ENCODE peak calls at places on chromosomes 4 and X, in five cellular contexts. S, Z, A, X and Y are unnamed samples. For H3K4me1, the result is how much of the 10 kb centered on the place peaks cover.

GRCh38 chr4:109303141-109303499 is 662 bp upstream of the COL25A1 start:
- DNase-seq in S (no peak), Z (no peak), A (no peak), X (no peak), Y (no peak)

GRCh38 chr4:155659168-155659567 is 7.5 kb upstream of the GUCY1A1 start:
- DNase-seq in S (no peak), Z (no peak), A (no peak), X (no peak), Y (no peak)

GRCh38 chr4:22442956-22443355 is 72.9 kb downstream of the ADGRA3 start:
- DNase-seq in S (no peak), Z (no peak), A (no peak), X (no peak), Y (no peak)

GRCh38 chr4:122833999-122834398 is 7.4 kb downstream of the FGF2 start:
- DNase-seq in S (no peak), Z (no peak), A (no peak), X (no peak), Y (no peak)

GRCh38 chr4:33255094-33255493 is 2534.9 kb downstream of the PCDH7 start:
- DNase-seq in S (no peak), Z (no peak), A (no peak), X (no peak), Y (no peak)

GRCh38 chr4:158538176-158538575 is 16.5 kb downstream of the RXFP1 start:
- DNase-seq in S (no peak), Z (no peak), A (no peak), X (no peak), Y (no peak)

GRCh38 chr4:96593422-96593821 is 753.5 kb downstream of the PDHA2 start:
- DNase-seq in S (no peak), Z (no peak), A (no peak), X (no peak), Y (peak)

GRCh38 chrX:11412715-11413623 is 119.8 kb downstream of the AMELX start:
- DNase-seq in S (no peak), Z (no peak), A (no peak), X (no peak), Y (no peak)

GRCh38 chr4:45693746-45694145 is 430.1 kb downstream of the GABRG1 start:
- DNase-seq in S (no peak), Z (no peak), A (no peak), X (no peak), Y (no peak)

GRCh38 chrX:12956704-12957541 is 18.0 kb upstream of the TMSB4X start:
- DNase-seq in S (peak), Z (no peak), A (no peak), X (no peak), Y (peak)

DNA sequence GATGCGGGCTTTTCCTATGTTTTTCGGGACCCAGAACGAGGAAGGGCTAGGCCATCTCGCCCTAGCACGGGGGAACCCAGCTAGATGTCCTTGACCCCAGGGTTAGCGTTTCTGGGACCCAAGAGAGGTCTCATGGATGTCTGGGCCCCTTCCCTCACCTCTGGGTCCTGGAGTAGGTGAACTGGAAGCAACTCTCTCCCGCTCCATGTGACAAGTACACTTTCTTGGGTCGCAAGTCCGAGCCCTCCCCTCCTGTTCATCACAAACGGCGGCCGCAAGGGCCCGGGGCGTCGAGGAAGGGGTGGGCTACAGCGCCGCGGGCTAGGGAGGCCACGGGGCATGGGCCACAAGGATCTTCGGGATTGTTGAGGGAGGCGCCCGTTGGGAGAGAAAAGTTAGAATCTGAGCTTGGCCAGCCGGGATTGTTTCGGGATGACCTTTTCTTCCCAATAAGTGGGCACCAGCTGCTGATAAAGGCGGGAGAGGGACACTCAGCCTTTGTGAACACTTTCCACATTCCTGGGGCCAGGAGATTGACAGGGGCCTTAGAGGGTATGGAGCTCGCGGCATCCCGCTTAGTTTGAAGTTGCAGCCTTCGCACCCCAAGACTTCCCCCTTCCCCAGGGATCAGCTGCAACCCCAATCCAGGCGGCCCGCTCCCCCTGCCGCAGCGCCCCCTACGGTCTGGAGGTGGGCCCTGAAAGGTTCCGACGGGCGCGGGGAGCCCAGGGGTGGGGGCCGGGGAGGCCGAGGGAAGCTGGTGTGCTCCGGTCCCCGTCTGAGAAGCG is 137.0 kb upstream of the ZIC3 start:
- DNase-seq in S (no peak), Z (no peak), A (no peak), X (no peak), Y (no peak)
- H3K4me1 ChIP-seq in S (under half), Z (under half), A (under half), X (under half), Y (under half)

DNA sequence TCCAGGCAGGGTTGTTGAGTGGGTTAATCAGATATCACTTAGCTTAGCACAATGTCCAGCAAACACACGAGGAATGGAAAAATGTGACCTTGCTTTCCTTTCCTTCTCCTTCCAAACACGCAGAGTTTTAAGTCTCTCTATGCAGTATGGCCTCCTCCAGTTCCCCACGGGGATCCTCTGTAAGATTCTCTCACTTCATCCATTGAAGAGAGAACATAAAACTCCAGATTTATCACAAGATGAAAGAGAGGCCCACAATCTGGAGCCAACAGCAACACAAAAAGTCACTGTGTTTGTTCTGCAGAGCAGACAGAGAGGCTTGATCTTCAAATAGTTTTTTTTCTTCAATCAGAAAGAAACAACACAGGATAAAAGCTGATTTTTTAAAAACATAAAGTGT is 336.8 kb upstream of the CLNK start:
- DNase-seq in S (no peak), Z (no peak), A (no peak), X (no peak), Y (no peak)
- TF ChIP-seq CTCF in S (no peak), Z (no peak), A (no peak), X (no peak), Y (no peak)

GRCh38 chr4:8230891-8231290 is 31.8 kb downstream of the SH3TC1 start:
- DNase-seq in S (no peak), Z (no peak), A (no peak), X (no peak), Y (no peak)
- H3K4me1 ChIP-seq in S (under half), Z (under half), A (under half), X (half or more), Y (under half)

GRCh38 chrX:123740006-123740405 is 7.2 kb upstream of the THOC2 start:
- DNase-seq in S (peak), Z (no peak), A (no peak), X (no peak), Y (no peak)

GRCh38 chrX:123739474-123739873 is 6.6 kb upstream of the THOC2 start:
- DNase-seq in S (no peak), Z (no peak), A (no peak), X (no peak), Y (no peak)

GRCh38 chrX:123743312-123743711 is 10.5 kb upstream of the THOC2 start:
- DNase-seq in S (no peak), Z (no peak), A (no peak), X (no peak), Y (no peak)

GRCh38 chrX:123745511-123745910 is 12.7 kb upstream of the THOC2 start:
- DNase-seq in S (no peak), Z (no peak), A (no peak), X (no peak), Y (no peak)

DNA sequence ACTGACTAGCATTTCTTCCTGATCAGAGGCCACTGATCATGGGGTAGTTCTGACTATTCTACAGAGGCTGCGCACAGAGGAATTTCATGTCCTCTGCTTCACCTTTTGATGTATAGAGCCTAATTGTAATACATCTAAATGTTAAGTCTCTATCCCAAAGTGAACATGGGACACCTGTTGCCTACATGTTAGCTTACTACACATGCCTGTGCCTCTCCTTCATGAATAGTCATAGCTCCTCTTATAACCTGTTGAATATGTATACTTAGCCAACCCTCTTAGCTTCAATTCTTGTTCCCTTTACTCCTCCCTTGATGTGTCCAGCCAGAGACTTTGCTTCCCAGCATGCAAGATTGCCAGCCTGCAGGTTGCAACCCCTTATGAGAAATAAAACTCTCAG is 9.6 kb upstream of the THOC2 start:
- DNase-seq in S (no peak), Z (no peak), A (no peak), X (no peak), Y (no peak)
- TF ChIP-seq CTCF in S (no peak), Z (no peak), A (no peak), X (no peak), Y (no peak)

DNA sequence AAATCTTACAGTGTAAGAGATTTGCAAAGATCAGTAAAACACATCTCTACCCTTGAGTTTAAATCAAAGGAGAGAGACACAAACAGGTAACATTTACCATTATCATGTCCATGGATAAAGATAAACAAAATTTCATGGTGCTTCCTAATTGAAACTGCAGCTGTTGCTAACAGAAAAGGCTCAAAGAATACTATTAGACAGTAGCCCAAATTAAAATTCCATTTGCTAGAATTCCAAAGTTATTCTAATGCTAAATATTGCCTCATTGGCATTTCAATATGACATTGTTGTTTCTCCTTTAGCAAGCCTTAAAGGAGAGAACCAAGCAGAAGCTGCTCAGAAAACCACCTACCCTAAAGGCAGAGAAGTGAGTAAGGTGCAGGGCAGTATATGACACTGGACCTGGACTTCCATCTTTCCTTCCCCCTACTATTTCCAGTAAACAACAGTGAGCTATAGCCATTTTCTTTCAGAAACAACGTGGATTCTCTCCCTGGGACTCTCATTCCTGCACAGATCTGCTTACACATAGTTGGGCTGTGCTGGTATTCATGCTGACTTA is 19.5 kb upstream of the ZCCHC13 start:
- DNase-seq in S (no peak), Z (no peak), A (no peak), X (no peak), Y (no peak)
- H3K4me1 ChIP-seq in S (under half), Z (under half), A (under half), X (under half), Y (under half)

DNA sequence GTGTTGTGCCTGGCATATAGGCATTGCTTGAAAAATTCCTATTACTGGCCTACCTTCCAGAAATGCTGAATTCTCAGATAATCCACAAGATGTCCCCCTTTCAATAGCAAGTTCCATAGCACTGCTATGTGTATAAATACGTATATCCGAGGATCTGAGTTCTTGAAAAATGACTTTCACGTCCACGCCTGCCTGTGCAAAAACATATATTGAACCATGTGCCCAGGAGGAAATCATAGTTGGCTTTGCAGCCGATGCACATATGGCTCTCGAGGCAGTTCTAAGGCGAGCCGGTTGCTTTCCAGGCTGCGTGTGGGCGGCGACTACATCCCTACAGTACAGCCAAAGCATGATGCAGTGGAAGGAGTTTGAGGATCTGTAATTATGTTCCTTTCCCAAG is 55.4 kb upstream of the ESX1 start:
- DNase-seq in S (no peak), Z (no peak), A (no peak), X (no peak), Y (no peak)
- TF ChIP-seq CTCF in S (peak), Z (peak), A (no peak), X (no peak), Y (no peak)

DNA sequence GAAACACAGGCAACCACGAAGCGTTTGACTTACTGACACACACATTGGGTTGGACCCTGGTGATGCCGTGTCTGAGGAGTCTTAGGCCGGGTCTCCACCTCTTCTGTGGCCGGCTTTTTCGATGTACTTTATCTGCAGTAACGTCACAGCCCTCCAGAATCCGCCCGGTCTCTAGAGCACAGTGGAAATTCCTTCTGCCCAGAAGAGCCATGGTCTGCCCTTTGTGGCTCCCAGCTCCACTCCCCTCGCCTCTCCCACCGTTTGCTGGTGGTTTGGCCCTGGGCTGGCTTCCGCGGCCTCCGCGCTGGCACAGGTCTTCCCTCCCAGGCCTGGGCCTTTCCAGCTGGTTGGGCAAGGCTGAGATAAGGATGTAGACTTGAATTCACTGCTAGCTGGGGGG is 4.3 kb downstream of the MAEA start:
- DNase-seq in S (no peak), Z (no peak), A (no peak), X (peak), Y (no peak)
- H3K4me1 ChIP-seq in S (under half), Z (under half), A (under half), X (half or more), Y (under half)